ENCODE peak calls at places on chromosomes 2 and 18, in four cellular contexts. U is ascending aorta, I is EH, N is NCI-H1092 treated with DMSO at 0.1 percent for 48 hours. A is an unnamed sample.

GRCh38 chr2:100416939-100417744 is at the start of gene CHST10:
- DNase-seq in U (peak; percentile 70), I (peak; percentile 59), N (peak; percentile 49), A (peak; percentile 58)

GRCh38 chr2:21757805-21758204 is 634.0 kb downstream of the TDRD15 start:
- DNase-seq in U (no peak), I (peak; percentile 15), N (no peak), A (no peak)

GRCh38 chr2:222904557-222905258 is 43.9 kb downstream of the ACSL3 start:
- DNase-seq in U (no peak), I (peak; percentile 97), N (no peak), A (peak; percentile 81)

GRCh38 chr2:227513113-227513512 is 41.2 kb downstream of the AGFG1 start:
- DNase-seq in U (no peak), I (no peak), N (no peak), A (no peak)

GRCh38 chr2:170847716-170848115 is 31.0 kb downstream of the GAD1 start:
- DNase-seq in U (no peak), I (no peak), N (no peak), A (peak; percentile 11)

GRCh38 chr2:16214861-16215260 is 274.5 kb downstream of the MYCN start:
- DNase-seq in U (no peak), I (no peak), N (no peak), A (no peak)

GRCh38 chr18:63445067-63445466 is 22.8 kb upstream of the VPS4B start:
- DNase-seq in U (no peak), I (no peak), N (no peak), A (no peak)

GRCh38 chr18:45084207-45084606 is 403.5 kb downstream of the SETBP1 start:
- DNase-seq in U (no peak), I (no peak), N (no peak), A (no peak)

GRCh38 chr2:105409717-105410116 is 10.9 kb upstream of the FHL2 start:
- DNase-seq in U (peak; percentile 96), I (peak; percentile 90), N (no peak), A (peak; percentile 77)

GRCh38 chr2:128442891-128443302 is 124.2 kb upstream of the HS6ST1 start:
- DNase-seq in U (peak; percentile 61), I (no peak), N (no peak), A (no peak)

GRCh38 chr18:11387880-11388279 is 221.5 kb upstream of the SLC35G4 start:
- DNase-seq in U (no peak), I (peak; percentile 62), N (no peak), A (peak; percentile 64)

GRCh38 chr2:44692821-44693220 is 248.7 kb upstream of the SIX3 start:
- DNase-seq in U (no peak), I (no peak), N (no peak), A (no peak)

GRCh38 chr2:139836769-139837168 is 1056.6 kb upstream of the NXPH2 start:
- DNase-seq in U (no peak), I (no peak), N (no peak), A (no peak)

GRCh38 chr18:26003391-26003790 is 87.0 kb downstream of the SS18 start:
- DNase-seq in U (no peak), I (no peak), N (no peak), A (no peak)

GRCh38 chr18:3499498-3499897 is 49.5 kb downstream of the TGIF1 start:
- DNase-seq in U (no peak), I (peak; percentile 17), N (no peak), A (peak; percentile 25)

GRCh38 chr2:80322337-80322920 is 17.9 kb upstream of the LRRTM1 start:
- DNase-seq in U (no peak), I (no peak), N (no peak), A (no peak)

GRCh38 chr2:79011485-79011884 is 14.0 kb upstream of the REG3G start:
- DNase-seq in U (no peak), I (no peak), N (no peak), A (no peak)

A was measured in EL.